ENCODE peak calls at places on chromosome 13, in six cellular contexts. O is HepG2, A is H1, H is HL-60, U is SK-N-SH, J is K562. I is an unnamed sample.

GRCh38 chr13:26327905-26328304 is 74.0 kb downstream of the CDK8 start:
- DNase-seq in J (no peak), U (no peak), A (no peak), H (no peak), O (no peak), I (no peak)

GRCh38 chr13:113924184-113924583 is 49.7 kb downstream of the C13orf46 start:
- DNase-seq in U (no peak), H (no peak), J (no peak), O (no peak), A (no peak), I (no peak)

GRCh38 chr13:51590966-51591627 is 6.8 kb downstream of the WDFY2 start:
- DNase-seq in A (no peak), J (peak), H (no peak), U (peak), O (peak), I (no peak)

GRCh38 chr13:33323766-33324525 is 38.4 kb upstream of the STARD13 start:
- DNase-seq in U (no peak), J (no peak), H (no peak), A (no peak), O (no peak), I (no peak)

GRCh38 chr13:46181799-46182490 is at the start of gene LCP1:
- DNase-seq in A (no peak), O (no peak), U (no peak), H (peak), J (peak), I (peak)

GRCh38 chr13:85828094-85828684 is 29.0 kb upstream of the SLITRK6 start:
- DNase-seq in O (peak), A (no peak), J (peak), U (peak), H (no peak), I (no peak)

GRCh38 chr13:36288794-36289391 is 8.7 kb downstream of the CCDC169 start:
- DNase-seq in H (no peak), A (no peak), O (no peak), J (no peak), U (no peak), I (no peak)

GRCh38 chr13:96011291-96011875 is 41.8 kb downstream of the UGGT2 start:
- DNase-seq in J (no peak), A (no peak), U (no peak), H (no peak), O (no peak), I (no peak)

GRCh38 chr13:110359840-110360301 is 52.8 kb downstream of the COL4A2 start:
- DNase-seq in O (no peak), U (no peak), J (no peak), H (no peak), A (no peak), I (no peak)

GRCh38 chr13:58085819-58086218 is 454.3 kb downstream of the PCDH17 start:
- DNase-seq in U (no peak), J (no peak), H (no peak), A (no peak), O (no peak), I (no peak)

GRCh38 chr13:25295228-25295627 is 6.2 kb upstream of the NUP58 start:
- DNase-seq in U (no peak), J (no peak), H (no peak), O (no peak), A (no peak), I (no peak)

GRCh38 chr13:54845351-54845965 is 1816.8 kb downstream of the OLFM4 start:
- DNase-seq in O (no peak), J (no peak), H (no peak), U (no peak), A (no peak), I (no peak)

GRCh38 chr13:40895715-40896184 is 106.3 kb downstream of the SLC25A15 start:
- DNase-seq in U (no peak), A (no peak), O (peak), H (no peak), J (no peak), I (no peak)

GRCh38 chr13:22062478-22063205 is 391.8 kb downstream of the FGF9 start:
- DNase-seq in J (no peak), U (no peak), A (no peak), H (no peak), O (no peak), I (no peak)

GRCh38 chr13:40170982-40171381 is 495.5 kb downstream of the FOXO1 start:
- DNase-seq in O (no peak), A (no peak), J (no peak), U (no peak), H (no peak), I (no peak)

GRCh38 chr13:36345438-36346221 is 564 bp downstream of the SPART start:
- DNase-seq in A (peak), O (peak), J (peak), H (peak), U (no peak), I (no peak)

DNA sequence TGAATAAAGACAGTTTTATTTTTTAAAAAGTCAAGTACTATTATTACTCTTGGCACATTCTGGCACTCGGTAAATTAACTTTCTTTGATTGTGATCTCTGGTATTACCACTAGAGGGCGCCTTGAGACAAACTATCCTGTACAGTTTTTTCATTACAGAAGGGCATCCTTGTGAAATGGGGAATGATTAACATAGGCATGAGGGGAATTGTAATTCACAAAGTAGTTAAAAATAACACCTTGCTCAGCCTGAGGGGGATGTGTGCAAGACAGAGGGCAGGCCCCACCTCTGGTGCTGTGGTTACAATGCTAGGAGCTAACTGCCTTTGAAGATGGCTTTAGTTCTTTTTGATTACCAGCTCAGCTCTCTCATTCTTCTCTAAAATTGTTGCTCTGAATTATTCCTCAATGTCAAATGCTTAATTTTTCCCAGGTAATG is 24.2 kb upstream of the C1QTNF9B start:
- DNase-seq in J (peak), H (peak), A (no peak), O (peak), U (peak), I (no peak)
- TF ChIP-seq GABPA in J (no peak), H (no peak), A (no peak), O (no peak), U (no peak), I (no peak)

DNA sequence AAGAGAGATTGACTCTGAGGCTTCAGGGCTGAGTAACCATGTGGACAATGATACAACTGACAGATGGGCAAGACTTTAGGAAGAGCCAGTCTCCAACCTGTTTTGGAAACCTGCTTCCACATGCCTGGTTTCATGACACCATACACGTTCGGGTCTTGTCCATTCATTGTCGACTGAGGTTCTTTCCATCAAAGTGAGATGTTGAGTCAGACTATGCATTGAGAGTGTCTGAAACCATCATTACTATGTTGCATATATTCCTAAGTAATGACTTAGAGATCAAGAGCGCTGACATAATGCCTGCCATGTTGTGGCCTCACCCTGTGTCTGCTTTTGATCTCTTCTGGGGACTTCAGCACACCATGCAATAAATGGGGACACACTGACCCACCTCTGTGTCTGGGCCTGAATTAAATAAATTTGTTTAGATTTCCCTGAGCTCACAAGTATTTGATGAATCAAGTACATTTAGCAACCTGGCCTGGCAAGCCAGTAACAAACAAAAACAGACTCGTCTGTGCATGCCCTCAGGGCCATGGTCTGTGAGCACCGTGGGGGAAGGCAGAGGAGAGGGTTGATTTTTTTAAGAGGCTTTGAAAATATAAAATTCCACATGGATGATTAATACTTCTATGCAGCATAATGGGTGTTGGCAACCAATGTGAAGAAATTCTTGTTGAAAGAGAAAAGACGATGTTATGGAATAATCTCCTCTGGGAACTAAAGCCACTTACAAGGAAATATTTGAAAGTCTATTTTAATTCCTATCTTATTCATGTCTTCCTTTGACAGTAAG is 49.9 kb upstream of the UBAC2 start:
- DNase-seq in O (no peak), A (no peak), H (no peak), J (no peak), U (no peak), I (no peak)
- TF ChIP-seq GABPA in O (no peak), A (no peak), H (no peak), J (no peak), U (no peak), I (no peak)

GRCh38 chr13:77343841-77344240 is 16.9 kb upstream of the MYCBP2 start:
- DNase-seq in H (no peak), A (no peak), J (no peak), U (no peak), O (no peak), I (no peak)

GRCh38 chr13:77349365-77349764 is 22.5 kb upstream of the MYCBP2 start:
- DNase-seq in U (no peak), J (no peak), A (no peak), H (peak), O (no peak), I (no peak)

GRCh38 chr13:77339408-77339807 is 12.5 kb upstream of the MYCBP2 start:
- DNase-seq in J (no peak), H (no peak), O (no peak), U (no peak), A (no peak), I (no peak)

DNA sequence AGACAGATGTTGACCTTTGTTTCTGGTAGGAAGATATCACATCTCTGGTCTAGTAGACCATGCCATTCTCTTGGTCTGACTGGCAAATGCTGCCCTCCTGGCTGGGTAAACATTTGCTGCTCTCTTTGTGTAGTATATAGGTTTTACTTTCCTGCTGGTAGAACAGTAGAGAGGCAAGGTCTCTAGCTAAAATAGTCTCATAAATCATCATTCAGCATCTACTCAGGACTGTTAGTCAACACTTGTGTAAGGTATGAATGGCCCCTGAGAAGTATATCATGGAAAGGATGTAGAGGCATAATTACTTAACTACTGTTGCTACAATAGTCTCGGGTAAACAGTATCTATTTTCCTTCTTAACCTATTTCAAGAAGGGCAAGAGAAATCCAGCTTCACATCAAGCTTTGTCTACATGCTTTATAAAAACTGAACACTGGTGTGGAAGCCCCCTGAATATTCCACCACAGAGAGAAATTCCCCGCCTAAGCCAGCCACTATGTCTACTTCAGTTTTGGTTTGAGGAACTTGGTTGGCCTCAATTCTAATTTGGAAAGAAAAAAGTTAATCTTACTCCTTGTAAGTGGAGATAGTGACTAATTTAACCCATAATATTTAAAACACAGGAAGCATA is 18.4 kb upstream of the MYCBP2 start:
- DNase-seq in J (no peak), O (no peak), H (no peak), U (no peak), A (no peak), I (no peak)
- TF ChIP-seq GABPA in J (no peak), O (no peak), H (no peak), U (no peak), A (no peak), I (peak)

GRCh38 chr13:29947839-29948238 is 97.4 kb upstream of the UBL3 start:
- DNase-seq in J (no peak), U (no peak), H (no peak), A (no peak), O (no peak), I (no peak)
- TF ChIP-seq GABPA in J (no peak), U (no peak), H (no peak), A (no peak), O (no peak), I (no peak)

I was measured in GM12878.